ENCODE peak calls at places on chromosome 1, in seven cellular contexts. L is fibroblast of pulmonary artery, I is T-helper 1 cell, H is BE2C, N is glutamatergic neuron, V is lung, T is HS-27A. X is an unnamed sample.

GRCh38 chr1:27970401-27970800 is 10.6 kb downstream of the XKR8 start:
- DNase-seq in L (peak), I (no peak), H (no peak), N (no peak), V (no peak), T (peak), X (no peak)

GRCh38 chr1:9472386-9473031 is 66.8 kb upstream of the SLC25A33 start:
- DNase-seq in L (no peak), I (no peak), H (no peak), N (no peak), V (no peak), T (no peak), X (peak)

GRCh38 chr1:39183503-39184353 is 20.8 kb upstream of the MACF1 start:
- DNase-seq in L (peak), I (peak), H (peak), N (no peak), V (peak), T (peak), X (peak)

GRCh38 chr1:201769966-201770365 is 59.0 kb upstream of the IPO9 start:
- DNase-seq in L (peak), I (no peak), H (no peak), N (no peak), V (no peak), T (no peak), X (no peak)

GRCh38 chr1:51780927-51781326 is 97.6 kb downstream of the NRDC start:
- DNase-seq in L (no peak), I (no peak), H (no peak), N (no peak), V (no peak), T (no peak), X (no peak)

GRCh38 chr1:20345419-20345818 is 54.7 kb downstream of the VWA5B1 start:
- DNase-seq in L (no peak), I (no peak), H (no peak), N (no peak), V (no peak), T (no peak), X (no peak)

GRCh38 chr1:213399695-213400094 is 348.7 kb downstream of the RPS6KC1 start:
- DNase-seq in L (no peak), I (no peak), H (no peak), N (no peak), V (no peak), T (no peak), X (no peak)

GRCh38 chr1:12697406-12697805 is 18.5 kb upstream of the AADACL3 start:
- DNase-seq in L (no peak), I (no peak), H (no peak), N (no peak), V (no peak), T (peak), X (no peak)

GRCh38 chr1:167152192-167152876 is 58.5 kb downstream of the STYXL2 start:
- DNase-seq in L (no peak), I (no peak), H (no peak), N (no peak), V (no peak), T (no peak), X (no peak)

GRCh38 chr1:2284932-2285331 is 56.8 kb downstream of the SKI start:
- DNase-seq in L (no peak), I (no peak), H (no peak), N (no peak), V (no peak), T (no peak), X (no peak)

GRCh38 chr1:11804666-11805453 is 904 bp downstream of the MTHFR start:
- DNase-seq in L (peak), I (no peak), H (no peak), N (no peak), V (peak), T (no peak), X (peak)

GRCh38 chr1:109557520-109557919 is 9.1 kb downstream of the GNAI3 start:
- DNase-seq in L (no peak), I (no peak), H (no peak), N (no peak), V (no peak), T (no peak), X (no peak)

GRCh38 chr1:63802109-63802508 is 28.3 kb downstream of the ROR1 start:
- DNase-seq in L (no peak), I (no peak), H (no peak), N (no peak), V (no peak), T (no peak), X (no peak)

GRCh38 chr1:119651133-119651532 is 3.1 kb upstream of the ZNF697 start:
- DNase-seq in L (no peak), I (no peak), H (no peak), N (no peak), V (no peak), T (no peak), X (no peak)

GRCh38 chr1:198333744-198334143 is 176.9 kb downstream of the NEK7 start:
- DNase-seq in L (peak), I (no peak), H (no peak), N (no peak), V (no peak), T (peak), X (no peak)

GRCh38 chr1:96388421-96389310 is 332.9 kb upstream of the PTBP2 start:
- DNase-seq in L (peak), I (no peak), H (no peak), N (no peak), V (no peak), T (peak), X (no peak)

GRCh38 chr1:87816646-87817045 is 488.0 kb downstream of the LMO4 start:
- DNase-seq in L (no peak), I (no peak), H (no peak), N (no peak), V (no peak), T (no peak), X (no peak)